ENCODE peak calls at places on chromosomes 3 and 15, in nine cellular contexts. N is cardiac muscle cell; F is CD8-positive, alpha-beta T cell; H is right lobe of liver; L is uterus; P is mammary epithelial cell; K is HCT116; U is stomach; V is brain microvascular endothelial cell. S is an unnamed sample.
A peak's percentile ranks its signal among the peaks of the same experiment; 100 is the strongest.

GRCh38 chr15:86743283-86743903 is 663.7 kb downstream of the AGBL1 start:
- DNase-seq in N (peak; percentile 76), F (peak; percentile 61), H (no peak), L (no peak), P (peak; percentile 43), K (no peak), U (peak; percentile 36), V (no peak), S (peak; percentile 69)

GRCh38 chr3:178028933-178029332 is 507.3 kb upstream of the KCNMB2 start:
- DNase-seq in N (no peak), F (no peak), H (no peak), L (no peak), P (no peak), K (no peak), U (no peak), V (no peak), S (no peak)

GRCh38 chr3:67678665-67679064 is 24.3 kb upstream of the SUCLG2 start:
- DNase-seq in N (no peak), F (no peak), H (no peak), L (no peak), P (no peak), K (no peak), U (no peak), V (no peak), S (no peak)

GRCh38 chr3:182284793-182285192 is 508.5 kb upstream of the ATP11B start:
- DNase-seq in N (no peak), F (no peak), H (no peak), L (no peak), P (no peak), K (no peak), U (peak; percentile 26), V (no peak), S (no peak)

GRCh38 chr3:123870033-123870432 is 14.1 kb downstream of the MYLK start:
- DNase-seq in N (no peak), F (no peak), H (no peak), L (no peak), P (peak; percentile 77), K (no peak), U (no peak), V (no peak), S (no peak)

GRCh38 chr3:139129892-139130291 is 85.2 kb upstream of the PRR23C start:
- DNase-seq in N (no peak), F (no peak), H (no peak), L (no peak), P (no peak), K (no peak), U (no peak), V (no peak), S (no peak)

GRCh38 chr15:78303729-78304486 is 4.5 kb upstream of the SKIC8 start:
- DNase-seq in N (no peak), F (no peak), H (no peak), L (no peak), P (no peak), K (no peak), U (peak; percentile 20), V (no peak), S (no peak)

GRCh38 chr15:43509923-43510229 is 7.5 kb upstream of the MAP1A start:
- DNase-seq in N (no peak), F (no peak), H (no peak), L (no peak), P (no peak), K (no peak), U (no peak), V (no peak), S (no peak)

GRCh38 chr3:156483961-156484787 is 70.7 kb downstream of the SSR3 start:
- DNase-seq in N (peak; percentile 12), F (peak; percentile 42), H (no peak), L (peak; percentile 46), P (peak; percentile 70), K (peak; percentile 8), U (no peak), V (peak; percentile 64), S (no peak)

GRCh38 chr15:38193496-38193895 is 59.1 kb upstream of the SPRED1 start:
- DNase-seq in N (no peak), F (no peak), H (no peak), L (no peak), P (no peak), K (no peak), U (no peak), V (no peak), S (no peak)

GRCh38 chr15:50979041-50979440 is 70.6 kb downstream of the AP4E1 start:
- DNase-seq in N (no peak), F (no peak), H (no peak), L (no peak), P (no peak), K (no peak), U (no peak), V (no peak), S (no peak)

GRCh38 chr3:66404246-66404645 is 96.6 kb downstream of the LRIG1 start:
- DNase-seq in N (no peak), F (no peak), H (no peak), L (no peak), P (no peak), K (no peak), U (no peak), V (no peak), S (no peak)

GRCh38 chr15:81133782-81134461 is at the start of gene CFAP161:
- DNase-seq in N (peak; percentile 95), F (peak; percentile 32), H (peak; percentile 75), L (peak; percentile 79), P (peak; percentile 53), K (peak; percentile 42), U (peak; percentile 75), V (peak; percentile 38), S (peak; percentile 93)

GRCh38 chr3:36403661-36404060 is 23.4 kb downstream of the STAC start:
- DNase-seq in N (no peak), F (no peak), H (no peak), L (no peak), P (peak; percentile 44), K (no peak), U (no peak), V (no peak), S (no peak)

GRCh38 chr15:85581495-85581894 is 201.1 kb downstream of the AKAP13 start:
- DNase-seq in N (no peak), F (peak; percentile 53), H (peak; percentile 61), L (peak; percentile 38), P (no peak), K (no peak), U (peak; percentile 58), V (no peak), S (no peak)

GRCh38 chr15:79593119-79593869 is 161.2 kb downstream of the MINAR1 start:
- DNase-seq in N (peak; percentile 14), F (no peak), H (no peak), L (no peak), P (no peak), K (no peak), U (no peak), V (no peak), S (peak; percentile 14)

GRCh38 chr3:22887664-22888291 is 315.3 kb upstream of the UBE2E2 start:
- DNase-seq in N (peak; percentile 60), F (no peak), H (no peak), L (no peak), P (peak; percentile 8), K (peak; percentile 4), U (no peak), V (peak; percentile 45), S (peak; percentile 13)

GRCh38 chr15:79897701-79898113 is 893 bp upstream of the MTHFS start:
- DNase-seq in N (no peak), F (no peak), H (no peak), L (no peak), P (no peak), K (no peak), U (no peak), V (no peak), S (no peak)

GRCh38 chr3:77134801-77135200 is 94.9 kb downstream of the ROBO2 start:
- DNase-seq in N (no peak), F (no peak), H (no peak), L (no peak), P (no peak), K (no peak), U (no peak), V (no peak), S (peak; percentile 80)
- H3K27ac ChIP-seq in N (no peak overlapping the region), F (no peak overlapping the region), H (no peak overlapping the region), L (no peak overlapping the region), P (no peak overlapping the region), K (no peak overlapping the region), U (no peak overlapping the region), V (no peak overlapping the region), S (peak overlapping the region; percentile 80)

DNA sequence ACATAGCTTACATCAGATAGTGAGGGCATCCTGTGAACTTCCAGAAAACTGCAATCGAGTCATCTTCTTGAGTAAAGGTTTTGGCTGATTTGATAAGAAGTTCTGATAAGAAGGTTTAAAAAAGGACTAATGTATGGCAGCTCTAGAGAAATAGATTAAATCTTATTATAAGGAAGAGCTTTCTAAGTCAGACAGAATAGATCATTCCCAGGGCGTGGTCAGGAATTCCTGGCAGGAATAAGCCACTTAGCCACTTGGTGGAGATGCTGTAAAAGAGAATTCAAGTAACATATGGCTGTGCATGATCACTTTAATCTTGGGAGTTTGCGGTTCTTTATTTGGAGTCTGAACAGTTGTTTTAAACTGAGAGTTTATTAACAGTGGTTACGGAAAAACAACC is 17.4 kb downstream of the PGBD4 start:
- DNase-seq in N (no peak), F (no peak), H (no peak), L (no peak), P (peak; percentile 6), K (no peak), U (no peak), V (no peak), S (peak; percentile 84)
- TF ChIP-seq CTCF in N (no peak), F (no peak), H (no peak), L (no peak), P (peak; percentile 16), K (no peak), U (no peak), V (peak; percentile 13), S (no peak)

GRCh38 chr3:72411843-72412242 is 436.4 kb downstream of the SHQ1 start:
- DNase-seq in N (no peak), F (no peak), H (no peak), L (no peak), P (no peak), K (no peak), U (no peak), V (no peak), S (no peak)
- H3K27me3 ChIP-seq in N (no peaks in the 10 kb centered on the region), F (no peaks in the 10 kb centered on the region), H (no peaks in the 10 kb centered on the region), L (no peaks in the 10 kb centered on the region), P (no peaks in the 10 kb centered on the region), K (no peaks in the 10 kb centered on the region), U (no peaks in the 10 kb centered on the region), V (no peaks in the 10 kb centered on the region), S (no peaks in the 10 kb centered on the region)

DNA sequence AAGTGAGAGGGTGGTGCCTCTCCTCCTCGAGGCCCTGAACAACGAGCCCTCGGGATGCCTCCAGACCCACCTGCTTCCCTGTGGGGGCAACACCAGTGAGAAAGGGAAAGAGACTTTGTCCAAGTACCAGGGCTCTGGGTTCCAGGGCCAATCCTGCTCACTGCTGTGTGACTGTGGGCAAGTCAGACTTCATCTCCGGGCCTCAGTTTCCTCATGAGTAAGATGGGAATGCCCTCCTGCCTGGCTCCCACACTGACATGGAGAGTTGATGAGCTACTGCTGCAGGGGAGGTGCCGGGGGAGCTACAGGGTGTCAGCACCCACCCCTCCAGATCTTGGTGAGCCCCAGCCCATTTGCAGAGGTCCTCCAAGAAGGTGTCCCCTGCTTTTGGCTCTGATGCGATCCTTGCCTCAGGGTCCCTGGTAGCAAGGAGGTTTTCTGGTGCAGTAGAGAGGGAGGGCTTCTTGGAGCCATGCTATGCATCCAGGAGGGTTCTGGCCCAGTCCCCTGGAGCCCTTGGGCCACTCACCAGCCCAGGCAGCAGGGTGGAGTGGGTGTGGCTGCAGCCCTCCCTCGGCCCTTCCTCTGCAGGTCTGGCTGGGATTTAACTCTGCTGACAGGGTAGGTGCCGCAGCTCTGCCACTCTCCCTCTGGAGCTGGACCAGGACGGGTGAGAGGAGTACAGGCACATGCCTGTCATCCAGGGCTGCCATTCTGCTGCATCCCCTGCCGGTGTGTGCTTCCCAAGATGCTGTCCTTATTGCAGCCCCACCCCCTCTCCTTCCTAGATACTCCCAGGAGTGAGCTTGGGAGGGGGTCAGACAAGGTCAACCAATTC is 26.9 kb downstream of the LOXL1 start:
- DNase-seq in N (no peak), F (no peak), H (no peak), L (no peak), P (no peak), K (no peak), U (no peak), V (no peak), S (peak; percentile 67)
- H3K27ac ChIP-seq in N (no peak overlapping the region), F (no peak overlapping the region), H (no peak overlapping the region), L (peak overlapping the region; percentile 92), P (no peak overlapping the region), K (no peak overlapping the region), U (peak overlapping the region; percentile 85), V (no peak overlapping the region), S (peak overlapping the region; percentile 99)